ENCODE peak calls at places on chromosomes 11 and 22, in six cellular contexts. C is fibroblast of lung, X is bronchial epithelial cell, Z is GM23338, O is fibroblast of pulmonary artery, Q is breast epithelium. H is an unnamed sample.
A peak's percentile ranks its signal among the peaks of the same experiment; 100 is the strongest.

GRCh38 chr11:108965602-108966001 is 300.7 kb downstream of the DDX10 start:
- DNase-seq in Q (no peak), O (peak; percentile 93), X (peak; percentile 65), Z (no peak), C (peak; percentile 74), H (no peak)

GRCh38 chr11:71452354-71453020 is 516 bp upstream of the NADSYN1 start:
- DNase-seq in C (peak; percentile 33), X (peak; percentile 39), O (peak; percentile 64), Z (peak; percentile 78), Q (peak; percentile 41), H (no peak)

GRCh38 chr11:102012946-102013345 is 34.3 kb upstream of the CFAP300 start:
- DNase-seq in C (peak; percentile 6), Q (no peak), X (no peak), Z (no peak), O (no peak), H (no peak)

GRCh38 chr22:47621253-47621652 is 858.8 kb downstream of the TBC1D22A start:
- DNase-seq in X (no peak), Q (no peak), Z (no peak), O (no peak), C (no peak), H (no peak)

GRCh38 chr22:40874016-40874415 is 12.1 kb upstream of the DNAJB7 start:
- DNase-seq in O (no peak), X (no peak), Q (no peak), Z (no peak), C (no peak), H (no peak)

GRCh38 chr22:21628386-21629261 is 1.2 kb downstream of the YDJC start:
- DNase-seq in X (no peak), Q (no peak), Z (peak; percentile 28), C (no peak), O (no peak), H (no peak)

GRCh38 chr11:106813803-106814202 is 204.5 kb downstream of the GUCY1A2 start:
- DNase-seq in O (no peak), Z (no peak), C (no peak), X (no peak), Q (no peak), H (no peak)

GRCh38 chr22:37611202-37611601 is 2.6 kb downstream of the GGA1 start:
- DNase-seq in C (no peak), Z (no peak), Q (no peak), X (no peak), O (no peak), H (no peak)

GRCh38 chr11:123061403-123062157 is at the start of gene HSPA8:
- DNase-seq in Q (peak; percentile 68), Z (peak; percentile 38), C (peak; percentile 70), O (peak; percentile 71), X (no peak), H (no peak)

GRCh38 chr11:62600367-62601113 is 1.1 kb downstream of the MTA2 start:
- DNase-seq in X (peak; percentile 31), Q (no peak), C (no peak), Z (peak; percentile 68), O (no peak), H (no peak)

GRCh38 chr11:57698843-57699365 is 13.1 kb downstream of the MED19 start:
- DNase-seq in Z (no peak), X (no peak), O (no peak), Q (no peak), C (no peak), H (no peak)

DNA sequence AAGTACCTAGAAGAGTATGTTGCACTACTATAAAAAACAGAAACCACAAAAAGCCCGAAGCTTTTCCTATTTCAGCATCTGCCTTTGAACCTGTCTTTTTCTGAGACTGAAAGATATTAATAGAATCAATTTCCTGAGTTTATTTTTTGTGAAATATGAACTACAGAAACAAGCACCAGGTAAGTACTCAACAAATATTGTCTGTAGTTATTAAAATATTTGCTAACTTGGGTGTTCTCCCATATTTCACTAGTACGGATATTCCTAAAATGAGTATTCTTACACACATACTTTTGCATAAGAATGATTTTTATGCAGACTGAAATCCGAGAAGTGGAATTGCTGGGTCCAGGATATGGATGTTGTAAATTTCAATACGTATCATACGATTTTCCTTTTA is 188.0 kb downstream of the OR4C45 start:
- DNase-seq in Z (no peak), X (no peak), C (no peak), Q (no peak), O (no peak), H (no peak)
- H3K4me3 ChIP-seq in Z (no peak overlapping the region), X (no peak overlapping the region), C (no peak overlapping the region), Q (no peak overlapping the region), O (no peak overlapping the region), H (no peak overlapping the region)

GRCh38 chr11:130979386-130979972 is 63.2 kb upstream of the SNX19 start:
- DNase-seq in X (peak; percentile 52), Q (no peak), O (peak; percentile 61), Z (peak; percentile 82), C (peak; percentile 34), H (no peak)
- TF ChIP-seq CTCF in X (peak; percentile 63), Q (no peak), O (peak; percentile 63), Z (peak; percentile 73), C (peak; percentile 66), H (peak; percentile 43)

DNA sequence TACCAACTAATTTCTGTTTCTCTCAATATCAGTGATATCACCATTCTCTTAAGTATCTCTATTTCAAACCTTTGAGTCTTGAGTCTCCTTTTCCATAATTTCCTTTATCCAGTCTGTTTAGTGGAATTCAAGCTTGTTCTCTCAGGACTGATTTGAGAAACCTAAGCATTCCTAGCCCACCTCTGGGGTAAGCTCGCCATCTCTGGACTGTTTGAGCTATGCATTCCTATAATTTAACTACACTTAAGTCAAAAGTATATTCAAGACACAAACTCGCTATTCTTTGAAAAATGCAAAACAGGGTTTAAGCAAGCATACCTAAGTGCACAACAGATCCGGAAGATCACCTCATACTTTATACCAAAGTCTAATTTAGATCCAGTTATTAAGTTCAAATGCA is 2.1 kb upstream of the DLAT start:
- DNase-seq in Z (peak; percentile 9), C (no peak), X (no peak), O (no peak), Q (no peak), H (peak; percentile 10)
- H3K4me3 ChIP-seq in Z (no peak overlapping the region), C (no peak overlapping the region), X (no peak overlapping the region), O (no peak overlapping the region), Q (no peak overlapping the region), H (no peak overlapping the region)

DNA sequence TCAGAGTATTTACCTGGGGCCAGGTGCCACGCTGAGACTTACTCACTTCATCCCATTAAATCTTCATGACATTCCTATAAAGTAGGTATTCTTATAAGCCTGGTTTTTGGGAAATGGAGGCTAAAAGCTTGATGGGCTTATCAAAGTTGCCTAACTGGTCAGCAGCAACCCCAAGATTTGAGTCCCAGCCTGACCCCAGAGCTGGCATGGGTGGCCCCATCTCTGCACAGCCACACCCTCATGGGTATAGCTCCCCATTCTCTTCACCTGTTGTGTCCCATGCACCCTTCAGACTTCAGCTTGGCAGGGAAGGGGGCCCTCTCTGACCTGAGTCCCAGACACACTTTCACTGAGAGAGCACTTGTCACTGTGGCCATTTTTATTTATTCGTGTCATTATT is 37.4 kb upstream of the TP53I11 start:
- DNase-seq in C (no peak), Q (no peak), Z (no peak), O (no peak), X (no peak), H (no peak)
- TF ChIP-seq CTCF in C (no peak), Q (no peak), Z (no peak), O (no peak), X (no peak), H (no peak)

DNA sequence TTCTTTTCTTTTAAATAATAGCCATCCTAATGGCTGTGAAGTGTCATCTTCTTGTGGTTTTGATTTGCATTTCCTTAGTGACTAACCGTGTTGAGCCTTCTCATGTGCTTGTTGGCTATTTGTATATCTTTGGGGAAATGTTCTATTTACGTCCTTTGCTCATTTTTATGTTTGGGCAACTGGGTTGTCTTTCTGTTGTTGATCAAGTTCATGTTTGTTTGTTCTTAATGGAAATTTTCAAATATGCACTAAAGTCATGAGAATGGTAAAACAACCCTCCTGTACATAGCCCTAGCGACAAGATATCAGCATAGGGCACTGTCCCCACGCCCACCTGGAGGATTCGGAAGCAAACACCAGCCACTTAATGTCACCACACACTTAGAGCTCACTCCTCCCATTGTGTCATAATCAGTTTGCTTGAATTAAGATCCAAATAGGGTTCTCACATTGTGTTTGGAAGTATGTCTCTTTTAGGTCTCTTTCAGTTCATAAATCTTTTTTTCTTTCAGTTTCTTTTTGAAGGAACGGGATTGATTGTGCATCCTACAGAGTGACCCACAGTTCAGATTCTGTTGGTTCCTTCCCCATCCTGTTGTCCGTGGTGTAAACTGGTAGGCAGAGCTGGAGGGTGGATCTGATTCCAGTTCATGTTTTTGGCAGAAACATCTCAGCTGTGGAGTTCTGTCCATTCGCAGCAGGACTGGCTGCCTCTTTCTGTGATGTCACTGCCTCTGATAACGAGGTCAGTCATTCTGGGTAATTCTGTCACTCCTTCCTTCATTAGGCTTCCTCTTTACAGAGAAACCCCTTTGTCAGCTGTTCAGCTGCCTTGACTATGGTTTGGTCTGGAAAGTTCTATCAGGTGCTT is 26.4 kb upstream of the ADORA2A start:
- DNase-seq in O (no peak), Q (no peak), X (peak; percentile 23), Z (no peak), C (peak; percentile 51), H (no peak)
- H3K4me3 ChIP-seq in O (no peak overlapping the region), Q (no peak overlapping the region), X (no peak overlapping the region), Z (no peak overlapping the region), C (no peak overlapping the region), H (peak overlapping the region; percentile 57)

DNA sequence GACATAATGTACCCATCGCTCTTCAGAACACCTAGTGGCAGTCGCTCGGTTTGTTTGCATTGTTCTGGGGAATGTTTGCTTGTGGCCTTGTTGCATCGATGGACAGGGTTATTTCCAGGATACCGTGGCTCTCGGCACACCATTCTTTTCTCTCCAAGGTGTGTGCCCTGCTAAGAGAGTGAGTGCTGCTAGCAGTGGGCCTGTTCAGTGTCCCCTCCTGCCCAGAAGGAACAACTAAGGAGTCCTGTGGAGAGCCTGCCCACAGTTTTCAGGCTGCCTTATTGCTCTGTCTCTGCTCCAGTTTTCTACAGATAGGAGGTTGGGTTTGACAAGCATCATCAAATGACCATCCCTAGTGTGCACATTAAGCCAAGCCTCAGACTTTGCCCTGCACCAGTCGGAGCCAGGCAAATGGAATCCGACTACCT is 1.4 kb downstream of the CRY2 start:
- DNase-seq in Q (no peak), Z (no peak), C (no peak), O (no peak), X (no peak), H (no peak)
- TF ChIP-seq CTCF in Q (no peak), Z (no peak), C (no peak), O (no peak), X (no peak), H (no peak)

DNA sequence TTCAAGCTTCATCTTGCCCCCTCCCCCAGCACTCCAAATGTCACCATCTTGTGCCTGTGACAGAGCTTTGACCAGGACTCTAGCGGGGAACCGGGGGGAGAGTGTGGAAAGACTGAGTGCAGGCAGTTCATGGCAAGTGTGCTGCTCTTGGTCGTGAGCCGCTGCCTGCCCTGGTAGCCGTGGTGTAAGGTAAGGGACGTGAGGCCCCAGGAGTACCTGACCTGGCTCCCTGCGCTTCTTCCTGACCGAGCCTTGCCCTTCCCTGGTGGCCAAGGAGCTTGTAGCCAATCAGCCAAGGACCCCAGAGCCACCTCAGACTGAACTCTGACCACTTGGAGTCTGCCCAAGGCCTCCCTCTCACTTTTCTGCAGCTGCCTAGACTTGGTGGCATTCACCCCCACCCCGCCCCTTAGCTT is 1.3 kb downstream of the DGKZ start:
- DNase-seq in Q (no peak), X (no peak), Z (no peak), C (no peak), O (no peak), H (no peak)
- H3K4me3 ChIP-seq in Q (peak overlapping the region; percentile 94), X (peak overlapping the region; percentile 82), Z (peak overlapping the region; percentile 80), C (peak overlapping the region; percentile 74), O (peak overlapping the region; percentile 79), H (peak overlapping the region; percentile 98)